ENCODE peak calls at places on chromosomes 4 and X, in four cellular contexts. P is DMS 273 treated with DMSO at 0.1 percent for 48 hours, G is H4, E is lung. S is an unnamed sample.

GRCh38 chr4:100311181-100311580 is 120.9 kb upstream of the DDIT4L start:
- DNase-seq in P (no peak), G (peak; percentile 51), E (no peak), S (no peak)

GRCh38 chr4:83010522-83011318 is at the start of gene LIN54:
- DNase-seq in P (peak; percentile 45), G (peak; percentile 61), E (peak; percentile 84), S (peak; percentile 35)

GRCh38 chr4:119823891-119824290 is 195.3 kb upstream of the PDE5A start:
- DNase-seq in P (no peak), G (no peak), E (no peak), S (no peak)

GRCh38 chrX:101918746-101919145 is 13.1 kb downstream of the ZMAT1 start:
- DNase-seq in P (no peak), G (no peak), E (no peak), S (no peak)

GRCh38 chr4:77178560-77178959 is 21.6 kb downstream of the CCNG2 start:
- DNase-seq in P (no peak), G (no peak), E (no peak), S (no peak)

GRCh38 chr4:183289688-183290087 is 30.4 kb downstream of the CLDN22 start:
- DNase-seq in P (no peak), G (peak; percentile 11), E (no peak), S (no peak)

GRCh38 chrX:115913575-115913974 is 257.0 kb upstream of the AGTR2 start:
- DNase-seq in P (no peak), G (no peak), E (no peak), S (no peak)

GRCh38 chr4:177380730-177381287 is 61.4 kb downstream of the AGA start:
- DNase-seq in P (no peak), G (no peak), E (no peak), S (no peak)

GRCh38 chrX:116240446-116240845 is 69.9 kb downstream of the AGTR2 start:
- DNase-seq in P (no peak), G (no peak), E (no peak), S (no peak)

GRCh38 chr4:120916937-120917336 is 5.6 kb downstream of the PRDM5 start:
- DNase-seq in P (no peak), G (no peak), E (no peak), S (no peak)

GRCh38 chrX:124862304-124862703 is 457.4 kb upstream of the TEX13C start:
- DNase-seq in P (no peak), G (no peak), E (no peak), S (no peak)

S was measured in amniotic stem cell.